ENCODE peak calls at places on chromosome 12, in four cellular contexts. J, Q, F and P are unnamed samples. For H3K27me3, the result is how much of the 10 kb centered on the place peaks cover.

GRCh38 chr12:113396828-113397496 is 6.7 kb downstream of the SDS start:
- DNase-seq in J (no peak), F (no peak), Q (no peak), P (no peak)

GRCh38 chr12:89873745-89874144 is 165.1 kb upstream of the ATP2B1 start:
- DNase-seq in Q (no peak), J (peak), F (no peak), P (no peak)

GRCh38 chr12:124115976-124116690 is 143.1 kb downstream of the ZNF664 start:
- DNase-seq in F (no peak), J (no peak), Q (peak), P (no peak)

GRCh38 chr12:10716704-10717315 is 6.3 kb downstream of the YBX3 start:
- DNase-seq in J (peak), Q (peak), F (no peak), P (peak)

GRCh38 chr12:19045421-19045820 is 84.1 kb upstream of the PLEKHA5 start:
- DNase-seq in J (peak), Q (no peak), F (no peak), P (no peak)

GRCh38 chr12:96237465-96238077 is 43.4 kb downstream of the ELK3 start:
- DNase-seq in J (peak), F (no peak), Q (no peak), P (no peak)

GRCh38 chr12:4134833-4135597 is 138.5 kb upstream of the CCND2 start:
- DNase-seq in F (no peak), J (no peak), Q (peak), P (peak)

GRCh38 chr12:11059784-11060183 is 2.3 kb downstream of the TAS2R46 start:
- DNase-seq in Q (no peak), J (peak), F (no peak), P (no peak)

GRCh38 chr12:82425241-82425640 is 66.9 kb downstream of the METTL25 start:
- DNase-seq in J (peak), F (no peak), Q (peak), P (no peak)

GRCh38 chr12:67928621-67929369 is 60.5 kb upstream of the IFNG-AS1 start:
- DNase-seq in F (no peak), J (no peak), Q (no peak), P (no peak)

GRCh38 chr12:69880566-69880965 is 55.5 kb downstream of the MYRFL start:
- DNase-seq in Q (peak), F (no peak), J (peak), P (peak)

GRCh38 chr12:62922539-62922938 is 12.4 kb downstream of the PPM1H start:
- DNase-seq in Q (no peak), F (no peak), J (no peak), P (no peak)

GRCh38 chr12:84128117-84128991 is 784.2 kb downstream of the SLC6A15 start:
- DNase-seq in J (no peak), Q (peak), F (no peak), P (peak)

GRCh38 chr12:24852420-24852819 is 96.5 kb downstream of the BCAT1 start:
- DNase-seq in F (no peak), J (no peak), Q (no peak), P (no peak)

GRCh38 chr12:69231479-69231878 is 7.9 kb upstream of the CPSF6 start:
- DNase-seq in J (no peak), Q (no peak), F (no peak), P (no peak)

GRCh38 chr12:132160016-132160415 is 15.8 kb downstream of the NOC4L start:
- DNase-seq in J (no peak), F (no peak), Q (no peak), P (no peak)

GRCh38 chr12:62720661-62721330 is 214.2 kb downstream of the PPM1H start:
- DNase-seq in F (no peak), J (peak), Q (no peak), P (no peak)

GRCh38 chr12:7433276-7433822 is 10.6 kb downstream of the CD163L1 start:
- DNase-seq in Q (no peak), F (no peak), J (peak), P (no peak)

GRCh38 chr12:26935636-26936378 is 2.0 kb downstream of the INTS13 start:
- DNase-seq in F (no peak), J (no peak), Q (no peak), P (no peak)

GRCh38 chr12:104964167-104964566 is 6.1 kb upstream of the SLC41A2 start:
- DNase-seq in Q (peak), F (no peak), J (no peak), P (no peak)

GRCh38 chr12:25074113-25074512 is 120.8 kb downstream of the DNAI7 start:
- DNase-seq in F (no peak), Q (no peak), J (no peak), P (no peak)

GRCh38 chr12:96677363-96677762 is 188.0 kb downstream of the CFAP54 start:
- DNase-seq in J (no peak), F (no peak), Q (no peak), P (no peak)

GRCh38 chr12:96208801-96209534 is 14.8 kb downstream of the ELK3 start:
- DNase-seq in Q (no peak), F (no peak), J (no peak), P (no peak)

GRCh38 chr12:120563495-120563894 is 17.7 kb downstream of the POP5 start:
- DNase-seq in Q (no peak), F (no peak), J (no peak), P (no peak)

GRCh38 chr12:104859144-104859543 is 98.9 kb downstream of the SLC41A2 start:
- DNase-seq in Q (no peak), F (no peak), J (peak), P (no peak)

GRCh38 chr12:19031032-19031431 is 98.5 kb upstream of the PLEKHA5 start:
- DNase-seq in J (peak), F (no peak), Q (peak), P (no peak)

GRCh38 chr12:30999723-31000122 is 73.2 kb downstream of the TSPAN11 start:
- DNase-seq in F (no peak), Q (no peak), J (no peak), P (no peak)

GRCh38 chr12:113292091-113292490 is 42.8 kb downstream of the SLC8B1 start:
- DNase-seq in F (no peak), Q (no peak), J (peak), P (no peak)

GRCh38 chr12:104454997-104455396 is 1.8 kb upstream of the CHST11 start:
- DNase-seq in F (no peak), Q (no peak), J (peak), P (no peak)

GRCh38 chr12:50387972-50388478 is 8.4 kb downstream of the FAM186A start:
- DNase-seq in Q (no peak), F (no peak), J (no peak), P (peak)

GRCh38 chr12:67728296-67728666 is 79.7 kb downstream of the DYRK2 start:
- DNase-seq in J (no peak), F (no peak), Q (no peak), P (no peak)

GRCh38 chr12:130104114-130104513 is 58.1 kb upstream of the FZD10 start:
- DNase-seq in Q (no peak), F (no peak), J (no peak), P (no peak)

GRCh38 chr12:67483871-67484554 is 164.5 kb upstream of the DYRK2 start:
- DNase-seq in F (no peak), J (no peak), Q (no peak), P (no peak)

GRCh38 chr12:88947486-88948043 is 367.3 kb upstream of the KITLG start:
- DNase-seq in F (no peak), Q (no peak), J (no peak), P (no peak)

GRCh38 chr12:26938660-26939185 is 453 bp downstream of the FGFR1OP2 start:
- DNase-seq in Q (peak), J (no peak), F (no peak), P (no peak)

GRCh38 chr12:14362347-14362746 is 3.1 kb upstream of the ATF7IP start:
- DNase-seq in J (no peak), F (no peak), Q (no peak), P (no peak)

GRCh38 chr12:88793091-88793490 is 212.8 kb upstream of the KITLG start:
- DNase-seq in J (peak), Q (no peak), F (no peak), P (no peak)

GRCh38 chr12:118958520-118958919 is 22.8 kb upstream of the SRRM4 start:
- DNase-seq in Q (no peak), J (no peak), F (no peak), P (peak)

GRCh38 chr12:55092579-55092978 is 33.6 kb upstream of the OR9K2 start:
- DNase-seq in F (no peak), Q (no peak), J (no peak), P (no peak)
- H3K27me3 ChIP-seq in F (under half), Q (under half), J (under half), P (under half)

DNA sequence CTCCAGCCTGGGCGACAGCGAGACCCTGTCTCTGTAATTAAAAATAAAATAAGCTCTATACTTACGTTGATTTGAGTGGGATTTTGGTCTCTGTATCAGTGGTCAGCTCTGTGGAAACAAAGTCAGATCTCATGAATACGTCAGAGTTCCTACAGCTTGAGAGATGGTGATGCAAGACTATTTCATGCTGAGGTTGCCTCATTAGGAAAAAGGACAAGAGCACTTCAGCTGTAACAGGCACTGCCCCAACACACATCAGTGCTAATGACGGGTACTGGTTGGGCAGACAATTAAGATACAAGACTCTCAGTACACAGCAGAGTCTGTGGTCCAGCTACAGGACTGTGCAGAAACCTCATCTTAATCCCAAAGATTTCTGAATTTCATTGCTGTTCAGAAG is 246.4 kb upstream of the AMIGO2 start:
- DNase-seq in Q (no peak), F (no peak), J (no peak), P (no peak)
- H3K56ac ChIP-seq in Q (no peak), F (no peak), J (no peak), P (no peak)

GRCh38 chr12:125185311-125185739 is 120.1 kb downstream of the AACS start:
- DNase-seq in Q (peak), J (no peak), F (no peak), P (peak)

GRCh38 chr12:125187148-125187733 is 122.0 kb downstream of the AACS start:
- DNase-seq in Q (no peak), J (no peak), F (no peak), P (no peak)

GRCh38 chr12:125184213-125184952 is 119.1 kb downstream of the AACS start:
- DNase-seq in J (no peak), Q (no peak), F (no peak), P (no peak)

GRCh38 chr12:125186471-125187147 is 121.4 kb downstream of the AACS start:
- DNase-seq in J (no peak), Q (no peak), F (no peak), P (no peak)

DNA sequence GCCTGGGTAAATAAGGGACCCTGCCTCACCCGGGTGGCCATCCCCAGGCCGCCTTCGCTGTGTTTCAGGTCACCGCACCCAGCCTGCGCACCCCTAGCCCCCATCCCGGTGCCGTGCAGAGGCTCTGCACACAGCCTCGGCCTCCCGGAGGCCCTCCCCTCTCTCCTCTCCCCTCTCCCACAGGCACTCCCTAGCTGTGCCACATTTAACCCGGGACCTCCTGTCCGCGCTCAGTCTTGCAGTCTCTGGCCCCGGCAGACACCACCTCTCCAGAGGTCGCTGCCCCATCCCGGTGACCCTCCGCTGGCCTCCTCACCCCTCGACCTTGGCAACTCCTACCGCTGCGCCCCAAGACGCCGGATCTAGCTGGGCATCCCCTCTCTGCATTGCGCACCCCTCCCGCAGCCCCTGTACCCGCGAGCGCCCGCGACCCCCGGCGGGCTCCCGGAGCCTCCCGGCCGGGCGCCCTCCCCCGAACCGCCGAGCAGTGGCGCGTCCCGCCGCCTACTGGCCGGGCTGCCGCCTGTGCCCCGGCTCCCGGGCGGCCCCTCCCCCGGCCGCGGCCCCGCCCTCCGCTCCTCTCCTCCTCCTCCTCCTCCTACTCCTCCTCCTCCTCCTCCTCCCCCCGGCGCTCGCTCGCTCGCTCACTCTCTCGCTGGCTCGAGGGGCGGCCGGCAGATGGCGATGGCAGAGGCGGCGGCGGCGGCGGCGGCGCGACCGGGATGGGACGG is 120.7 kb downstream of the AACS start:
- DNase-seq in J (peak), Q (peak), F (no peak), P (peak)
- H3K27me3 ChIP-seq in J (under half), Q (under half), F (under half), P (under half)

GRCh38 chr12:253116-253831 is 9.4 kb downstream of the SLC6A13 start:
- DNase-seq in J (no peak), Q (no peak), F (no peak), P (no peak)

GRCh38 chr12:256225-256624 is 6.4 kb downstream of the SLC6A13 start:
- DNase-seq in J (no peak), Q (no peak), F (no peak), P (no peak)

GRCh38 chr12:254912-255311 is 7.7 kb downstream of the SLC6A13 start:
- DNase-seq in J (no peak), F (no peak), Q (no peak), P (no peak)

GRCh38 chr12:254039-254438 is 8.6 kb downstream of the SLC6A13 start:
- DNase-seq in Q (peak), J (no peak), F (no peak), P (no peak)

DNA sequence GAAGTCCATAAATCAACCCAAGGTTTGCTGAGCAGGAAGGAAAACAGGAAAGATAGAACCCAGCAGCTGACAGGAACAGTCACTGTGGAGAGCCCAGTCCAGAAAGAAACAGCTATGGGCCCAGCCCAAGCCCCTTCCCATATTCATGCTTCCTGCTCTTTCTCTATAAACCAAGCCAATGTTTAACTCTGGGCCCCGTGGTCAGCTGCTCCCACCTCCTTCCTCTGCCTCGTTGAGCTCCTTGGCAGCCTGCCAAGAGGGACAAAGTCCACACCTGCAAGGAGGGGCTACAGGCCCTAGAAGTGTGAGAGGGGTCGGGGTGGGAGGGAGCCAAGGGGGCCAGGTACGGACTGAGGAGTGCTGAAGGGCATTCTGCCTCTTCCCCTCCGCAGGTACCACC is 10.0 kb downstream of the SLC6A13 start:
- DNase-seq in Q (no peak), F (no peak), J (no peak), P (no peak)
- H3K56ac ChIP-seq in Q (no peak), F (no peak), J (no peak), P (no peak)

GRCh38 chr12:53983580-53984572 is 1.1 kb upstream of the HOXC10 start:
- DNase-seq in J (no peak), Q (peak), F (no peak), P (no peak)

GRCh38 chr12:53984901-53985357 is at the start of gene HOXC10:
- DNase-seq in Q (peak), F (no peak), J (peak), P (peak)

GRCh38 chr12:53985900-53986685 is 1.1 kb downstream of the HOXC10 start:
- DNase-seq in Q (no peak), F (no peak), J (no peak), P (peak)

GRCh38 chr12:53986686-53987180 is 1.8 kb downstream of the HOXC10 start:
- DNase-seq in F (no peak), J (no peak), Q (no peak), P (no peak)

GRCh38 chr12:53985358-53985899 is 483 bp downstream of the HOXC10 start:
- DNase-seq in J (no peak), Q (no peak), F (no peak), P (peak)
- H3K27me3 ChIP-seq in J (half or more), Q (half or more), F (half or more), P (half or more)